ENCODE peak calls at places on chromosomes 11 and 22, in ten cellular contexts. K is GM12865; R is NCI-H510A treated with DMSO at 0.1 percent for 48 hours; E is erythroblast; P is stimulated activated effector memory CD8-positive, alpha-beta T cell treated with anti-CD3 and anti-CD28 coated beads, Interleukin-12 subunit alpha, Interleukin-12 subunit beta, amount 100 ng/mL, for 72 hours; X is AG09319; J is HAP-1; D is activated T-helper 1 cell treated with anti-CD3 and anti-CD28 coated beads, Interleukin-12 subunit alpha, Interleukin-12 subunit beta, Interleukin-2, Interleukin-4 antibody, amounts not matched to agents 30 ng/mL and 10 ng/mL and 1 ng/mL, durations not matched to agents 14 hours and 24 hours and 36 hours; N is stimulated activated CD4-positive, alpha-beta T cell treated with anti-CD3 and anti-CD28 coated beads, Interleukin-1b, Interleukin-23, amount 100 ng/mL, for 24 hours; W is HuH-7. A is an unnamed sample.
A peak's percentile ranks its signal among the peaks of the same experiment; 100 is the strongest.

GRCh38 chr11:30346068-30346688 is 23.3 kb downstream of the ARL14EP start:
- DNase-seq in K (peak; percentile 70), R (peak; percentile 22), E (peak; percentile 60), P (no peak), X (peak; percentile 8), J (peak; percentile 17), D (no peak), N (no peak), W (peak; percentile 23), A (peak; percentile 35)

GRCh38 chr11:21654091-21654490 is 538.8 kb upstream of the ANO5 start:
- DNase-seq in K (no peak), R (peak; percentile 33), E (no peak), P (no peak), X (no peak), J (peak; percentile 35), D (no peak), N (no peak), W (no peak), A (no peak)

GRCh38 chr11:126959700-126960099 is 40.9 kb downstream of the KIRREL3 start:
- DNase-seq in K (no peak), R (no peak), E (no peak), P (no peak), X (no peak), J (no peak), D (no peak), N (no peak), W (no peak), A (no peak)

GRCh38 chr22:38239101-38239761 is 33.6 kb downstream of the TMEM184B start:
- DNase-seq in K (no peak), R (no peak), E (no peak), P (no peak), X (peak; percentile 79), J (no peak), D (no peak), N (no peak), W (no peak), A (no peak)

GRCh38 chr22:37777122-37777687 is 30.5 kb upstream of the GCAT start:
- DNase-seq in K (peak; percentile 73), R (no peak), E (no peak), P (no peak), X (peak; percentile 31), J (peak; percentile 74), D (no peak), N (no peak), W (no peak), A (no peak)

GRCh38 chr11:14852571-14853177 is 39.4 kb downstream of the CYP2R1 start:
- DNase-seq in K (no peak), R (no peak), E (peak; percentile 46), P (no peak), X (no peak), J (no peak), D (no peak), N (no peak), W (no peak), A (no peak)

GRCh38 chr22:31610611-31611010 is 51.4 kb downstream of the PISD start:
- DNase-seq in K (no peak), R (no peak), E (no peak), P (no peak), X (no peak), J (peak; percentile 6), D (no peak), N (no peak), W (no peak), A (no peak)

GRCh38 chr22:40624770-40625169 is 11.7 kb downstream of the MRTFA start:
- DNase-seq in K (no peak), R (no peak), E (no peak), P (no peak), X (no peak), J (no peak), D (no peak), N (no peak), W (no peak), A (no peak)

GRCh38 chr22:21861856-21862255 is 5.6 kb downstream of the MAPK1 start:
- DNase-seq in K (no peak), R (no peak), E (peak; percentile 29), P (no peak), X (no peak), J (no peak), D (no peak), N (no peak), W (no peak), A (no peak)

GRCh38 chr11:120324932-120325810 is at the start of gene TLCD5:
- DNase-seq in K (peak; percentile 45), R (peak; percentile 74), E (no peak), P (no peak), X (no peak), J (peak; percentile 89), D (peak; percentile 36), N (peak; percentile 41), W (no peak), A (peak; percentile 77)

GRCh38 chr11:61486779-61487178 is 21.8 kb upstream of the LRRC10B start:
- DNase-seq in K (no peak), R (no peak), E (no peak), P (no peak), X (no peak), J (no peak), D (no peak), N (no peak), W (no peak), A (no peak)

GRCh38 chr22:21087119-21087518 is 41.4 kb downstream of the LRRC74B start:
- DNase-seq in K (no peak), R (no peak), E (no peak), P (no peak), X (no peak), J (no peak), D (no peak), N (no peak), W (no peak), A (no peak)

GRCh38 chr22:29609139-29609538 is 5.7 kb downstream of the NF2 start:
- DNase-seq in K (no peak), R (no peak), E (no peak), P (no peak), X (no peak), J (no peak), D (no peak), N (no peak), W (peak; percentile 81), A (no peak)